ENCODE peak calls at places on chromosomes 1 and 21, in four cellular contexts. Z is pancreas, A is ovary, Q is brain microvascular endothelial cell. F is an unnamed sample.

GRCh38 chr1:214966366-214966765 is 116.2 kb upstream of the KCNK2 start:
- DNase-seq in Q (no peak), Z (no peak), A (no peak), F (no peak)

GRCh38 chr1:154502066-154502741 is at the start of the genes SHE and TDRD10:
- DNase-seq in Z (no peak), Q (no peak), A (peak; percentile 25), F (no peak)

GRCh38 chr1:228319352-228320088 is 87.1 kb downstream of the TRIM11 start:
- DNase-seq in Z (no peak), Q (no peak), A (no peak), F (no peak)

GRCh38 chr1:48955774-48956173 is 179.1 kb upstream of the BEND5 start:
- DNase-seq in A (no peak), Q (no peak), Z (no peak), F (no peak)

GRCh38 chr21:45829566-45830147 is 151.9 kb upstream of the COL6A1 start:
- DNase-seq in A (no peak), Q (no peak), Z (no peak), F (peak; percentile 4)

GRCh38 chr1:192350351-192350750 is 33.6 kb downstream of the RGS21 start:
- DNase-seq in Q (no peak), A (no peak), Z (no peak), F (no peak)

GRCh38 chr1:25481625-25482024 is 50.9 kb downstream of the MACO1 start:
- DNase-seq in Q (no peak), Z (no peak), A (no peak), F (no peak)

GRCh38 chr1:94803106-94803505 is 17.1 kb upstream of the SLC44A3 start:
- DNase-seq in Q (no peak), Z (no peak), A (no peak), F (no peak)

GRCh38 chr1:165885305-165885694 is 57.9 kb downstream of the UCK2 start:
- DNase-seq in Z (no peak), Q (no peak), A (no peak), F (no peak)

GRCh38 chr1:85372683-85373446 is 92.1 kb downstream of the DDAH1 start:
- DNase-seq in A (no peak), Q (peak; percentile 43), Z (no peak), F (no peak)

GRCh38 chr1:93703649-93704048 is 22.0 kb upstream of the BCAR3 start:
- DNase-seq in Z (no peak), A (no peak), Q (no peak), F (no peak)

GRCh38 chr1:67599085-67599484 is 85.9 kb upstream of the GADD45A start:
- DNase-seq in Q (no peak), Z (no peak), A (no peak), F (no peak)

GRCh38 chr1:201676651-201677050 is 137.7 kb downstream of the NAV1 start:
- DNase-seq in A (no peak), Q (no peak), Z (no peak), F (no peak)

GRCh38 chr1:116066868-116067563 is 44.2 kb upstream of the MAB21L3 start:
- DNase-seq in Z (no peak), Q (peak; percentile 47), A (no peak), F (no peak)

GRCh38 chr1:19351858-19352257 is 39.7 kb downstream of the SLC66A1 start:
- DNase-seq in Z (no peak), A (peak; percentile 39), Q (no peak), F (no peak)

GRCh38 chr1:19347538-19348177 is 35.5 kb downstream of the SLC66A1 start:
- DNase-seq in Q (no peak), Z (no peak), A (no peak), F (no peak)

GRCh38 chr1:19348441-19349198 is 36.5 kb downstream of the SLC66A1 start:
- DNase-seq in A (no peak), Q (no peak), Z (no peak), F (no peak)

GRCh38 chr1:19350566-19350965 is 38.4 kb downstream of the SLC66A1 start:
- DNase-seq in Z (no peak), Q (no peak), A (no peak), F (no peak)

GRCh38 chr1:19349999-19350398 is 37.9 kb downstream of the SLC66A1 start:
- DNase-seq in Z (no peak), Q (no peak), A (no peak), F (no peak)
- H3K36me3 ChIP-seq in Z (peaks cover 11% of the 10 kb centered on the region), Q (peaks cover 56% of the 10 kb centered on the region), A (no peaks in the 10 kb centered on the region), F (peaks cover 57% of the 10 kb centered on the region)

GRCh38 chr1:187151555-187151954 is 322.8 kb downstream of the PLA2G4A start:
- DNase-seq in Z (no peak), Q (no peak), A (no peak), F (no peak)
- H3K4me3 ChIP-seq in Z (no peak overlapping the region), Q (no peak overlapping the region), A (no peak overlapping the region), F (no peak overlapping the region)

GRCh38 chr1:5874416-5875110 is 117.7 kb downstream of the NPHP4 start:
- DNase-seq in Z (no peak), A (no peak), Q (no peak), F (no peak)
- H3K36me3 ChIP-seq in Z (peaks cover 10% of the 10 kb centered on the region), A (no peaks in the 10 kb centered on the region), Q (no peaks in the 10 kb centered on the region), F (peaks cover 37% of the 10 kb centered on the region)

GRCh38 chr1:183023146-183023600 is at the start of gene LAMC1:
- DNase-seq in Z (peak; percentile 74), A (peak; percentile 72), Q (peak; percentile 68), F (peak; percentile 70)

GRCh38 chr1:183022202-183023145 is 746 bp upstream of the LAMC1 start:
- DNase-seq in Q (peak; percentile 98), Z (peak; percentile 72), A (peak; percentile 93), F (peak; percentile 96)

GRCh38 chr1:183023601-183024351 is 556 bp downstream of the LAMC1 start:
- DNase-seq in A (peak; percentile 62), Z (peak; percentile 85), Q (no peak), F (peak; percentile 70)

GRCh38 chr1:183019860-183020259 is 3.4 kb upstream of the LAMC1 start:
- DNase-seq in Z (peak; percentile 37), A (no peak), Q (no peak), F (no peak)

DNA sequence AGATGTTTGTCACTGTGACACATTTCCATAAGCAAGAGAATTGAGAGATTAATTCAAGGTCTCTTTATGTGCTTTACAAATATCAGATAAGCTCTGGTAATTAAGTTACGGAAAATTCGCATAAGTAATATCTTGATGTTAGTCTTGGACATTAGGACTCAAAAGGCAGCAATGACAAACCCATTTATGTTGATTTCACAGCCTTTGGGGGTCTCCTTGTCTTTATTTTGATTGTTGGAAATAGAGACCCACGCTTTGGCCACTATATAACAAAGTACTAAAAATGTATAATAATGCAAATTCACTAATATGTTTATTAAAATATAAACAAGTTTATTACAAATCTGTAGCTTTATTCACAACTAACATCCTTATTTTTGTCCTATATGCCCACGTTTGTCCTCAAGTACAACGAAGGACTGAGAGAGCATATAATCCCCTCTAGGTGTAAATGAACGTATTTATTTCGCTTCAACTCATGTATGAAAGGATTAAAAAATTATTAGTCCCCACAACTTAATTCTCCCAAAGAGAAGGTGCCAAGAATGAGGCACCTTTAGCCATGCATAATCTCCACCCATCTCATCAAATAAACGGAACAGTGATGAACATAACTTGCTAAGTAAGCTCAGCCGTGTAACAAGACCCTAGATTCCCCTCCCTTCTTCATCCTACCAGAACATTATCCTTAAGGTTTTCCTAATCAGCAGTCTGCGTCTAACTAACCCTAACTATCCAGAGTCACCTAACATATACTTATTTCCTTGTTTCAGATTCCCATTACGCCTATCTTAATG is 1.6 kb upstream of the LAMC1 start:
- DNase-seq in A (no peak), Q (no peak), Z (no peak), F (no peak)
- H3K4me3 ChIP-seq in A (peak overlapping the region; percentile 62), Q (peak overlapping the region; percentile 68), Z (peak overlapping the region; percentile 91), F (peak overlapping the region; percentile 94)

DNA sequence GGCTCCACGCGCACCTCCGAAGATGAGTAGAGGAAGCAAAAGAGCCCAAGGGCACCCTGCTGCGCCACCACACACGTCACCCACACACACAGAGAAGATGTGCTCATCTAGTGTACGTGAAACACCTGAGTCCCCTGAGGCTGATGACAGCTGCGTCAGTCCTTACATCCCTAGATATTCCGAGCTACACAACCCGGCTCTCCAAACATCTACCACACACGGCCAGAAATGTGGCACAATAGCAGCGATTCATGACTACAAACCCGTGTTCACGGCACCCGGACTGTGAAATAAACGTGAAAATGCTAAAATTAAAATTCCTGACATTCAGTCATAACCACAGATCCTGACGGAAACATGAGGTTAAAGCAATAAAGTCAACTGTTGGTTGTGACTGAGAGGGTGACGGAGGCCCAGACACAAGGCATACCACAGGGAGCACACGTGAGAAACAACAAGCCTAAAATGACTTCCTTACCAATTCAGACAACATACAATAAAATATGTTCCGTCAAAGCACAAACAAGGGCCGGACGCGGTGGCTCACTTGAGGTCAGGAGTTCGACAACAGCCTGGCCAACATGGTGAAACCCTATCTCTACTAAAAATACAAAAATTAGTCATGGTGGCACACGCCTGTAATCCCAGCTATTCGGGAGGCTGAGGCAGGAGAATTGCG is 7.4 kb downstream of the SSU72 start:
- DNase-seq in A (no peak), Z (no peak), Q (peak; percentile 49), F (no peak)
- H3K36me3 ChIP-seq in A (no peaks in the 10 kb centered on the region), Z (peaks cover 20% of the 10 kb centered on the region), Q (peaks cover 21% of the 10 kb centered on the region), F (peaks cover 40% of the 10 kb centered on the region)

GRCh38 chr1:64470670-64471217 is 815 bp downstream of the CACHD1 start:
- DNase-seq in Q (no peak), Z (peak; percentile 46), A (peak; percentile 48), F (no peak)
- H3K4me3 ChIP-seq in Q (peak overlapping the region; percentile 64), Z (peak overlapping the region; percentile 80), A (peak overlapping the region; percentile 61), F (peak overlapping the region; percentile 61)